ENCODE peak calls at places on chromosomes 6 and 20, in four cellular contexts. Z is HCT116, A is GM23338, T is SK-N-MC. D is an unnamed sample.

GRCh38 chr20:15205023-15205422 is 867.6 kb upstream of the FLRT3 start:
- DNase-seq in Z (no peak), A (no peak), T (no peak), D (no peak)

GRCh38 chr6:167152858-167153257 is 4.9 kb downstream of the GPR31 start:
- DNase-seq in Z (no peak), A (no peak), T (no peak), D (no peak)

GRCh38 chr20:8242066-8242465 is 110.0 kb downstream of the PLCB1 start:
- DNase-seq in A (no peak), T (no peak), Z (no peak), D (no peak)

GRCh38 chr6:129276461-129276860 is 393.5 kb downstream of the LAMA2 start:
- DNase-seq in T (no peak), Z (no peak), A (no peak), D (no peak)

GRCh38 chr6:139580592-139581484 is 206.4 kb upstream of the CITED2 start:
- DNase-seq in Z (no peak), A (no peak), T (no peak), D (no peak)

GRCh38 chr6:38776515-38776914 is 61.4 kb downstream of the DNAH8 start:
- DNase-seq in A (no peak), Z (no peak), T (no peak), D (no peak)

GRCh38 chr6:119653329-119653728 is 303.8 kb upstream of the MAN1A1 start:
- DNase-seq in Z (no peak), A (no peak), T (no peak), D (no peak)

GRCh38 chr6:79031821-79032590 is 46.0 kb downstream of the PHIP start:
- DNase-seq in T (peak), A (no peak), Z (no peak), D (no peak)

GRCh38 chr6:128570439-128571063 is 50.2 kb upstream of the PTPRK start:
- DNase-seq in Z (no peak), A (no peak), T (no peak), D (no peak)

GRCh38 chr20:8756410-8756809 is 312.5 kb upstream of the PLCB4 start:
- DNase-seq in Z (peak), A (no peak), T (no peak), D (no peak)

GRCh38 chr20:25361287-25361683 is 29.4 kb downstream of the ABHD12 start:
- DNase-seq in T (no peak), A (no peak), Z (no peak), D (no peak)

GRCh38 chr20:32142991-32143390 is 33.5 kb downstream of the TM9SF4 start:
- DNase-seq in A (no peak), Z (no peak), T (no peak), D (no peak)

GRCh38 chr6:112443666-112444065 is 96.5 kb downstream of the RFPL4B start:
- DNase-seq in A (no peak), T (no peak), Z (no peak), D (no peak)

GRCh38 chr20:11000416-11000815 is 326.6 kb upstream of the JAG1 start:
- DNase-seq in Z (no peak), T (no peak), A (no peak), D (no peak)

GRCh38 chr20:8757146-8757545 is 311.7 kb upstream of the PLCB4 start:
- DNase-seq in T (no peak), A (no peak), Z (no peak), D (no peak)

GRCh38 chr6:131295081-131295480 is 159.8 kb downstream of the AKAP7 start:
- DNase-seq in Z (no peak), T (no peak), A (peak), D (no peak)

GRCh38 chr6:73566954-73567591 is 46.2 kb upstream of the EEF1A1 start:
- DNase-seq in A (peak), Z (peak), T (peak), D (no peak)

GRCh38 chr6:31354248-31354647 is 2.7 kb downstream of the HLA-B start:
- DNase-seq in T (no peak), A (no peak), Z (no peak), D (no peak)

DNA sequence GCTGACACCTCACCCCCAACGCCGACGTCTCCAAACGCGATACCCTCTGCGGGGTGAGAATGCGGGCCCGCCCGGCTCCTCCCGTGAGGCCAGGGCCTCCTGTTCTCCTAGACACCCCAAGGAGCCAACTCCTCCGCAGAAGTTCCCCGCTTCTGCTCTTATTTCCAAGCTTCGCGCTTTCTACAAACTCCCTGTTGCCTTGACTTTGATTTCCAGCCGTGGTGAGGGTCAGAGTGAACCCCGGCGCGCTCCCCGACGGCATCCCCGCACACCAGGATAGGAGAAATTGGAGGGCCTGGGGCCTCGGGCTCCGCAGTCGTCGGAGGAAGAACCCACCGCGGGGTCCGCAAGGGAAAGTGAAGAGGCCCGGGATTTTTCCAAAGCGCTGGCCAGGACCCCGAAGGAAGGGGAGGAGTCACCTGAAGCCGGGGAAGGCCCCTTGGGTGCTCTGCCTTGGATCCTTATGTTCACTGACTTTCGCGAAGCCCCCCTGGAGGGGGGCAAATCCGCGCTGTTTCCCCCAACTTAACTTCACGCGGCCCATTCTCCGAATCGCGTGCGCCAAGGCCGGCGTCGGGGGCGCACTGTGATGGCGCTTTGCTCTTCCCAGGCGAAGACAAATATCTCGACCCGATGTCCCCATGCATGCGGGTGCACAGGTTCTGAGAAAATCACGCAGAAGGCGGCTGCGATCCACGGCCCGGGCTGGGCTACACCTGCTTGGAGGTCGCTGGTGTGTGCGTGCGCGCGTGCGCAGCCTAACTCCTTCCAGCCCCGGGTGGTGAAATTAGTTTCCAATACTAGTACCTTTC is 3.0 kb upstream of the INSM1 start:
- DNase-seq in Z (no peak), T (no peak), A (peak), D (no peak)
- H3K4me3 ChIP-seq in Z (no peak), T (peak), A (peak), D (no peak)

GRCh38 chr6:33250731-33251130 is 20.9 kb downstream of the VPS52 start:
- DNase-seq in Z (no peak), T (no peak), A (no peak), D (no peak)

GRCh38 chr6:33248932-33249731 is 22.5 kb downstream of the VPS52 start:
- DNase-seq in T (peak), Z (peak), A (peak), D (peak)

GRCh38 chr6:33249732-33250625 is 21.7 kb downstream of the VPS52 start:
- DNase-seq in Z (no peak), T (no peak), A (no peak), D (no peak)

GRCh38 chr6:33247977-33248642 is 23.6 kb downstream of the VPS52 start:
- DNase-seq in A (peak), T (peak), Z (peak), D (peak)

DNA sequence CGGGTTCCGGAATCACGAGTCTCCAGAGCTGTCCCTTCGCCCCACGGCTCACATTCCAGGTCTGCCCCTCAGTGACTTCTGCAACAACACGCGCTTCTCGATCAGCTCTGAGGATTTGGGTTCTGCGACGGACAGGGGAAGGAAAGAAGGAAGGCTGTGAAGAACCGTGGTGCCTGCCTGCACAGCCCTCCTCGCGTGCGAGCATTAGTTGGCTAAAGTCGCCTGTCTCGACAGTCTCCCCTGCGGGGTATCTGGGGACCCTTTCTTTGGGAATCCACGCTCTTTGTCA is 23.1 kb downstream of the VPS52 start:
- DNase-seq in T (peak), Z (no peak), A (no peak), D (no peak)
- H3K27ac ChIP-seq in T (peak), Z (peak), A (no peak), D (peak)

GRCh38 chr6:90611543-90611864 is 24.6 kb upstream of the MAP3K7 start:
- DNase-seq in A (no peak), Z (no peak), T (no peak), D (no peak)

GRCh38 chr6:90611996-90612690 is 25.3 kb upstream of the MAP3K7 start:
- DNase-seq in Z (no peak), A (peak), T (no peak), D (no peak)

GRCh38 chr6:90610671-90611542 is 24.0 kb upstream of the MAP3K7 start:
- DNase-seq in T (no peak), A (peak), Z (no peak), D (no peak)

GRCh38 chr6:90605749-90606344 is 19.0 kb upstream of the MAP3K7 start:
- DNase-seq in T (no peak), A (peak), Z (no peak), D (no peak)

GRCh38 chr6:90610291-90610670 is 23.4 kb upstream of the MAP3K7 start:
- DNase-seq in Z (no peak), T (no peak), A (peak), D (no peak)
- TF ChIP-seq EZH2 in Z (no peak), T (no peak), A (no peak), D (no peak)

DNA sequence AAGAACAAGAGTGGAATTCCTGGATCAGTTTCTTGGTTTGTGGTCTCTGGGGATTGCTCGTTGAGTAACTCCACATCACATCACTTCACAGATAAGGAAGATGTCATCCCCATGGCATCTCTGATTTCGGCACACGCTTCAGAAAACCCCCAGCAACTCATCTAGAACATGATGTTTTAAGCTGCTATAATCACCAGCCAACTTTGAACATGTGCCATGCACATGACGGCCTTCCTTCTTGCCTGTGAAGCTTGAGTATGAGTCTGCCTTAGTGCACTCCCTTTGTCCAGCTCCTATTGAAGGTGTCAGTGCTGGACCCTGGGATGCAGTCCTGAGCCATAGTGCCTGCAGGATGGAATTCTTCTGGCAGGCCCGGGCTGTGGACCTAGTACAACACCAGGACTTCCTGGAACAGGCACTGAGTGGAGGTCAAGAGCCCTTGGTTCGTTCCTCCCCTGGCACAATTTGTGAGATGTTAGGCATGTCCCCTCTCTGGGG is 231.5 kb upstream of the SUPT3H start:
- DNase-seq in A (no peak), Z (no peak), T (peak), D (no peak)
- H3K4me3 ChIP-seq in A (no peak), Z (no peak), T (no peak), D (no peak)

GRCh38 chr6:121885399-121886152 is 450.1 kb downstream of the GJA1 start:
- DNase-seq in A (no peak), T (no peak), Z (no peak), D (no peak)

GRCh38 chr6:121886223-121886830 is 450.9 kb downstream of the GJA1 start:
- DNase-seq in T (no peak), Z (no peak), A (no peak), D (no peak)

GRCh38 chr6:121884056-121884455 is 448.6 kb downstream of the GJA1 start:
- DNase-seq in A (no peak), Z (no peak), T (no peak), D (no peak)

GRCh38 chr6:121881974-121882667 is 446.7 kb downstream of the GJA1 start:
- DNase-seq in Z (no peak), T (no peak), A (no peak), D (no peak)

GRCh38 chr6:121884621-121885020 is 449.2 kb downstream of the GJA1 start:
- DNase-seq in T (no peak), Z (no peak), A (no peak), D (no peak)
- H3K27ac ChIP-seq in T (no peak), Z (no peak), A (no peak), D (no peak)

D was measured in DND-41.